ENCODE peak calls at places on chromosome X, in nine cellular contexts. R, W, Z, Y, E, J, O, A and L are unnamed samples.

GRCh38 chrX:51461053-51462050 is 35.0 kb downstream of the NUDT11 start:
- DNase-seq in A (no peak), O (peak; percentile 50), Z (no peak), E (peak; percentile 10), Y (no peak), R (peak; percentile 40), J (no peak), W (peak; percentile 7), L (no peak)

GRCh38 chrX:143754183-143754582 is 33.6 kb upstream of the SPANXN2 start:
- DNase-seq in A (no peak), O (no peak), Z (no peak), E (no peak), Y (no peak), R (peak; percentile 47), J (no peak), W (no peak), L (no peak)

GRCh38 chrX:118345045-118345400 is 883 bp upstream of the WDR44 start:
- DNase-seq in R (no peak), E (no peak), J (no peak), W (no peak), Z (no peak), O (no peak), Y (no peak), A (no peak), L (no peak)

GRCh38 chrX:1851527-1851926 is 236.7 kb downstream of the ASMT start:
- DNase-seq in A (no peak), J (no peak), R (no peak), O (no peak), Y (no peak), E (no peak), W (no peak), Z (no peak), L (no peak)

GRCh38 chrX:108270280-108270679 is 167.9 kb downstream of the COL4A6 start:
- DNase-seq in J (no peak), R (no peak), Y (no peak), A (no peak), O (no peak), Z (no peak), E (no peak), W (no peak), L (no peak)

GRCh38 chrX:11321986-11322385 is 28.8 kb downstream of the AMELX start:
- DNase-seq in W (no peak), E (no peak), Y (no peak), A (no peak), J (no peak), O (peak; percentile 43), Z (no peak), R (no peak), L (no peak)

GRCh38 chrX:129996120-129996519 is 13.7 kb downstream of the BCORL1 start:
- DNase-seq in W (no peak), R (peak; percentile 61), O (peak; percentile 64), J (no peak), Z (no peak), A (peak; percentile 11), Y (peak; percentile 68), E (peak; percentile 39), L (no peak)

GRCh38 chrX:20517565-20517964 is 250.9 kb upstream of the RPS6KA3 start:
- DNase-seq in Z (no peak), O (peak; percentile 33), Y (no peak), E (no peak), J (no peak), R (no peak), W (no peak), A (peak; percentile 13), L (no peak)

GRCh38 chrX:16924631-16925239 is 21.7 kb upstream of the REPS2 start:
- DNase-seq in R (no peak), Y (no peak), O (no peak), J (no peak), W (no peak), E (no peak), A (no peak), Z (no peak), L (no peak)

GRCh38 chrX:44785652-44786051 is 58.2 kb upstream of the DUSP21 start:
- DNase-seq in W (no peak), Z (no peak), Y (no peak), A (peak; percentile 48), E (no peak), J (no peak), R (peak; percentile 92), O (peak; percentile 28), L (no peak)

GRCh38 chrX:53483838-53484420 is 49.8 kb upstream of the HSD17B10 start:
- DNase-seq in R (peak; percentile 31), A (peak; percentile 46), J (no peak), W (no peak), Y (no peak), E (no peak), Z (no peak), O (peak; percentile 5), L (no peak)

GRCh38 chrX:43328358-43328946 is 327.6 kb upstream of the MAOA start:
- DNase-seq in O (no peak), Z (no peak), E (no peak), R (no peak), W (no peak), Y (no peak), J (no peak), A (no peak), L (no peak)

GRCh38 chrX:43333543-43333942 is 322.6 kb upstream of the MAOA start:
- DNase-seq in W (no peak), A (no peak), Y (no peak), R (no peak), J (no peak), E (no peak), Z (no peak), O (peak; percentile 1), L (no peak)
- TF ChIP-seq CTCF in W (peak; percentile 38), A (no peak), Y (no peak), R (peak; percentile 35), J (peak; percentile 18), E (no peak), Z (no peak), O (no peak), L (no peak)

GRCh38 chrX:13029831-13030771 is 14.3 kb downstream of the FAM9C start:
- DNase-seq in R (peak; percentile 80), E (no peak), J (no peak), Z (no peak), W (no peak), O (no peak), A (no peak), Y (no peak), L (no peak)

GRCh38 chrX:13033193-13033592 is 11.2 kb downstream of the FAM9C start:
- DNase-seq in Y (no peak), R (no peak), E (no peak), O (no peak), J (no peak), Z (no peak), W (no peak), A (no peak), L (no peak)

GRCh38 chrX:13028871-13029336 is 15.5 kb downstream of the FAM9C start:
- DNase-seq in Y (no peak), R (peak; percentile 85), O (no peak), A (no peak), E (no peak), W (no peak), J (no peak), Z (no peak), L (no peak)

GRCh38 chrX:13026877-13027652 is 17.4 kb downstream of the FAM9C start:
- DNase-seq in R (no peak), Z (no peak), J (no peak), O (no peak), E (no peak), W (peak; percentile 28), A (no peak), Y (no peak), L (no peak)

DNA sequence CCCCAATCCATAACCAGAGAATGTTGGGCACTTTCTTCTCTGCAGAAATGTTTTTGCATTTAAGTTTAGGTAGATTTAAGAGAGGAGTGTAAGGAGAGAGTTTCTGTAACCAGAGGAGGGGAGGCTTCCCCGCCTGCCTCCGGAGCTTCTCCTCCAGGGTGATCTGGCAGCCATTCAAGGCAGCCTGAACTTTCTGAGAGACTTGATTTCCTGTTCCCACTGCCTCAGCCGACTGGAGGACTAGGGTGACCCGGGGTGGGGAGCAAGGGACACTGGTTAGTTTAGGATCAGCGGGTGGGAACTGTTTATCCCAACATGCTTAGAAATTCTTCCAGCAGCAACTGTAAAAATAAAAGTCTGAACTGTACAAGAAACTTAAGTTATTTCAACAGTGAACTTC is 15.1 kb downstream of the FAM9C start:
- DNase-seq in O (peak; percentile 59), R (peak; percentile 80), E (peak; percentile 48), A (no peak), J (no peak), Y (no peak), W (no peak), Z (peak; percentile 59), L (no peak)
- TF ChIP-seq CTCF in O (no peak), R (no peak), E (no peak), A (no peak), J (no peak), Y (no peak), W (no peak), Z (no peak), L (no peak)

GRCh38 chrX:8364369-8365141 is 100.1 kb upstream of the VCX3B start:
- DNase-seq in R (peak; percentile 63), W (peak; percentile 20), E (no peak), Z (peak; percentile 13), A (no peak), J (no peak), Y (no peak), O (peak; percentile 35), L (no peak)
- TF ChIP-seq CTCF in R (peak; percentile 83), W (no peak), E (no peak), Z (peak; percentile 59), A (no peak), J (no peak), Y (no peak), O (peak; percentile 44), L (peak; percentile 38)

GRCh38 chrX:110989447-110989846 is 106.5 kb upstream of the PAK3 start:
- DNase-seq in R (no peak), O (no peak), W (no peak), Z (no peak), A (no peak), Y (no peak), J (no peak), E (no peak), L (no peak)

GRCh38 chrX:110989869-110990268 is 106.1 kb upstream of the PAK3 start:
- DNase-seq in A (no peak), W (no peak), E (no peak), Z (no peak), J (no peak), Y (no peak), R (no peak), O (no peak), L (no peak)

GRCh38 chrX:110985470-110985869 is 110.5 kb upstream of the PAK3 start:
- DNase-seq in Y (no peak), J (no peak), W (no peak), E (no peak), O (no peak), Z (no peak), A (no peak), R (peak; percentile 38), L (no peak)

GRCh38 chrX:110983024-110983423 is 113.0 kb upstream of the PAK3 start:
- DNase-seq in A (no peak), O (no peak), E (no peak), Y (no peak), R (no peak), Z (no peak), J (no peak), W (no peak), L (no peak)

DNA sequence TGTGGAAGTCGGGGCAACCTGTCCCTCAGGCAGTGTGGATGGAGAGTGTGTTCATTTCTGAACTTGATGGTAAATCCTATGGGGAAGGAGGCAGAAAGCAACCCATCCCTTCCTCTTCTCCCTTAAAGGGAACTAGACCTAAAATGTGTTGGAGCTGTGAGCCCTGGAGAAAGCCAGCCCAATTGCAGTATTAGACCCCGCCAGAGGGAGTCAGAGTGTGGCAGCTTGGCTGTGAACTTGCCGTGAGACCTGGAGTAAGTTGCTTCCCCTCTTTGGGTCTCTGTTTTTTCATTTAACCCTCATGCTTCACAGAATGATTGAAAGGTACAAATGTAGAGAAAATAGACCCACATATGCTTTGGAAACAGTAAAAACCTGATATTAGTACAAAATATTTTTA is 108.7 kb upstream of the PAK3 start:
- DNase-seq in R (peak; percentile 16), E (no peak), O (peak; percentile 1), Y (no peak), W (no peak), J (no peak), A (no peak), Z (no peak), L (no peak)
- TF ChIP-seq CTCF in R (peak; percentile 32), E (no peak), O (peak; percentile 18), Y (no peak), W (no peak), J (peak; percentile 25), A (peak; percentile 23), Z (no peak), L (no peak)